ENCODE peak calls at places on chromosomes 16 and 17, in six cellular contexts. Y, T, U, P, A and G are unnamed samples.

GRCh38 chr17:54992797-54993639 is 24.5 kb downstream of the STXBP4 start:
- DNase-seq in Y (no peak), T (no peak), U (peak), P (no peak), A (peak), G (no peak)

GRCh38 chr17:43118679-43119615 is 6.2 kb downstream of the BRCA1 start:
- DNase-seq in Y (no peak), T (no peak), U (no peak), P (no peak), A (peak), G (no peak)

GRCh38 chr17:81294512-81295030 is 536 bp downstream of the SLC38A10 start:
- DNase-seq in Y (no peak), T (no peak), U (peak), P (peak), A (peak), G (peak)

GRCh38 chr17:28457890-28458289 is 15.6 kb upstream of the SLC13A2 start:
- DNase-seq in Y (no peak), T (no peak), U (no peak), P (no peak), A (no peak), G (no peak)

GRCh38 chr16:87635541-87636049 is 33.3 kb downstream of the JPH3 start:
- DNase-seq in Y (peak), T (peak), U (peak), P (peak), A (peak), G (peak)

GRCh38 chr16:58024673-58025350 is 742 bp upstream of the MMP15 start:
- DNase-seq in Y (no peak), T (peak), U (no peak), P (peak), A (no peak), G (peak)

GRCh38 chr17:7667616-7668406 is 17.1 kb downstream of the ATP1B2 start:
- DNase-seq in Y (no peak), T (no peak), U (no peak), P (no peak), A (no peak), G (no peak)

GRCh38 chr16:54937673-54938350 is 7.1 kb downstream of the IRX5 start:
- DNase-seq in Y (no peak), T (no peak), U (no peak), P (no peak), A (no peak), G (no peak)

GRCh38 chr16:84993926-84994325 is 17.4 kb downstream of the ZDHHC7 start:
- DNase-seq in Y (no peak), T (no peak), U (no peak), P (peak), A (no peak), G (no peak)

GRCh38 chr16:1082952-1083675 is 10.6 kb downstream of the SSTR5 start:
- DNase-seq in Y (no peak), T (no peak), U (no peak), P (no peak), A (no peak), G (no peak)

GRCh38 chr17:50498021-50498874 is 10.0 kb upstream of the MYCBPAP start:
- DNase-seq in Y (no peak), T (no peak), U (no peak), P (no peak), A (no peak), G (no peak)

GRCh38 chr16:84027607-84028006 is 15.0 kb downstream of the SLC38A8 start:
- DNase-seq in Y (no peak), T (no peak), U (no peak), P (no peak), A (no peak), G (no peak)

GRCh38 chr17:82598256-82599011 is 49.8 kb downstream of the WDR45B start:
- DNase-seq in Y (no peak), T (no peak), U (no peak), P (peak), A (no peak), G (peak)

GRCh38 chr16:81823111-81823510 is 44.0 kb downstream of the PLCG2 start:
- DNase-seq in Y (no peak), T (no peak), U (no peak), P (peak), A (peak), G (peak)

GRCh38 chr17:65463242-65463641 is 98.2 kb downstream of the AXIN2 start:
- DNase-seq in Y (no peak), T (no peak), U (peak), P (no peak), A (no peak), G (peak)

GRCh38 chr17:43720311-43721060 is 38.1 kb downstream of the SOST start:
- DNase-seq in Y (peak), T (peak), U (peak), P (peak), A (no peak), G (peak)

GRCh38 chr16:87806608-87807546 is 41.1 kb upstream of the KLHDC4 start:
- DNase-seq in Y (no peak), T (peak), U (peak), P (no peak), A (peak), G (no peak)

GRCh38 chr16:82033006-82033405 is 2.0 kb upstream of the HSD17B2 start:
- DNase-seq in Y (no peak), T (no peak), U (no peak), P (no peak), A (no peak), G (no peak)

GRCh38 chr17:45896803-45897693 is 2.7 kb downstream of the MAPT start:
- DNase-seq in Y (no peak), T (no peak), U (no peak), P (no peak), A (no peak), G (no peak)

GRCh38 chr16:88534731-88535141 is 35.5 kb upstream of the ZC3H18 start:
- DNase-seq in Y (peak), T (peak), U (no peak), P (no peak), A (no peak), G (no peak)

GRCh38 chr16:805474-805873 is 4.9 kb upstream of the GNG13 start:
- DNase-seq in Y (no peak), T (no peak), U (no peak), P (no peak), A (peak), G (no peak)

GRCh38 chr17:39629494-39629880 is 2.7 kb downstream of the PPP1R1B start:
- DNase-seq in Y (no peak), T (no peak), U (no peak), P (no peak), A (no peak), G (no peak)